ENCODE peak calls at places on chromosome 6, in four cellular contexts. J is osteocyte; O is stimulated activated CD8-positive, alpha-beta memory T cell treated with anti-CD3 and anti-CD28 coated beads, Interleukin-4, amount 100 ng/mL, for 1 hour; U is A549. I is an unnamed sample.

GRCh38 chr6:80771941-80772340 is 665.5 kb downstream of the BCKDHB start:
- DNase-seq in J (no peak), O (no peak), U (no peak), I (no peak)

GRCh38 chr6:28944412-28945006 is 20.7 kb upstream of the TRIM27 start:
- DNase-seq in J (no peak), O (peak; percentile 35), U (peak; percentile 79), I (peak; percentile 66)

GRCh38 chr6:53309059-53309896 is 39.5 kb downstream of the ELOVL5 start:
- DNase-seq in J (no peak), O (no peak), U (peak; percentile 41), I (no peak)

GRCh38 chr6:88538849-88539571 is 372.9 kb upstream of the CNR1 start:
- DNase-seq in J (peak; percentile 10), O (no peak), U (no peak), I (no peak)

GRCh38 chr6:112979830-112980229 is 632.7 kb downstream of the RFPL4B start:
- DNase-seq in J (no peak), O (no peak), U (no peak), I (peak; percentile 11)

GRCh38 chr6:21003780-21004541 is 469.7 kb downstream of the CDKAL1 start:
- DNase-seq in J (no peak), O (no peak), U (peak; percentile 67), I (peak; percentile 68)

GRCh38 chr6:140641412-140641811 is 1267.0 kb upstream of the CITED2 start:
- DNase-seq in J (no peak), O (no peak), U (no peak), I (no peak)

GRCh38 chr6:164817662-164818061 is 491.7 kb downstream of the C6orf118 start:
- DNase-seq in J (no peak), O (no peak), U (no peak), I (no peak)

GRCh38 chr6:112249489-112249888 is 4.9 kb downstream of the LAMA4 start:
- DNase-seq in J (no peak), O (no peak), U (no peak), I (no peak)

GRCh38 chr6:144544266-144544830 is 259.2 kb downstream of the UTRN start:
- DNase-seq in J (no peak), O (no peak), U (no peak), I (no peak)

GRCh38 chr6:146898069-146898887 is 299.5 kb downstream of the ADGB start:
- DNase-seq in J (no peak), O (no peak), U (no peak), I (no peak)

GRCh38 chr6:52664991-52665686 is 5.8 kb upstream of the TMEM14A start:
- DNase-seq in J (no peak), O (no peak), U (no peak), I (no peak)

GRCh38 chr6:14706378-14706929 is 539.4 kb upstream of the JARID2 start:
- DNase-seq in J (no peak), O (no peak), U (peak; percentile 29), I (no peak)

GRCh38 chr6:169212897-169213813 is 40.5 kb downstream of the THBS2 start:
- DNase-seq in J (peak; percentile 95), O (peak; percentile 76), U (peak; percentile 87), I (peak; percentile 82)